ENCODE peak calls at places on chromosome 6, in four cellular contexts. One of them, this sample, is unnamed.

GRCh38 chr6:122730775-122731386 is 48.6 kb upstream of the FABP7 start:
- DNase-seq in PC-3: peak; percentile 44
- DNase-seq in heart right ventricle: no peak
- DNase-seq in endothelial cell of umbilical vein: peak; percentile 28
- DNase-seq in this sample: no peak

GRCh38 chr6:94341173-94341572 is 921.8 kb upstream of the EPHA7 start:
- DNase-seq in endothelial cell of umbilical vein: no peak
- DNase-seq in heart right ventricle: no peak
- DNase-seq in PC-3: no peak
- DNase-seq in this sample: no peak

GRCh38 chr6:150008588-150008987 is 16.7 kb downstream of the RAET1L start:
- DNase-seq in PC-3: peak; percentile 66
- DNase-seq in endothelial cell of umbilical vein: no peak
- DNase-seq in heart right ventricle: no peak
- DNase-seq in this sample: no peak

GRCh38 chr6:145031001-145031400 is 704.3 kb downstream of the EPM2A start:
- DNase-seq in heart right ventricle: no peak
- DNase-seq in PC-3: no peak
- DNase-seq in endothelial cell of umbilical vein: peak; percentile 29
- DNase-seq in this sample: no peak

GRCh38 chr6:4320860-4321259 is 185.5 kb upstream of the ECI2 start:
- DNase-seq in PC-3: peak; percentile 95
- DNase-seq in heart right ventricle: no peak
- DNase-seq in endothelial cell of umbilical vein: peak; percentile 90
- DNase-seq in this sample: no peak

GRCh38 chr6:845581-845980 is 152.6 kb upstream of the EXOC2 start:
- DNase-seq in endothelial cell of umbilical vein: no peak
- DNase-seq in PC-3: no peak
- DNase-seq in heart right ventricle: no peak
- DNase-seq in this sample: no peak

GRCh38 chr6:76435174-76435573 is 362.7 kb upstream of the IMPG1 start:
- DNase-seq in endothelial cell of umbilical vein: no peak
- DNase-seq in PC-3: no peak
- DNase-seq in heart right ventricle: no peak
- DNase-seq in this sample: no peak

GRCh38 chr6:137910424-137910834 is 43.4 kb downstream of the TNFAIP3 start:
- DNase-seq in endothelial cell of umbilical vein: no peak
- DNase-seq in PC-3: no peak
- DNase-seq in heart right ventricle: peak; percentile 51
- DNase-seq in this sample: no peak

GRCh38 chr6:40325791-40326190 is 261.4 kb downstream of the LRFN2 start:
- DNase-seq in PC-3: no peak
- DNase-seq in endothelial cell of umbilical vein: no peak
- DNase-seq in heart right ventricle: no peak
- DNase-seq in this sample: no peak

GRCh38 chr6:46323312-46323965 is 152.7 kb upstream of the ENPP5 start:
- DNase-seq in PC-3: peak; percentile 80
- DNase-seq in heart right ventricle: no peak
- DNase-seq in endothelial cell of umbilical vein: no peak
- DNase-seq in this sample: no peak

GRCh38 chr6:4635666-4636065 is 140.5 kb upstream of the CDYL start:
- DNase-seq in heart right ventricle: no peak
- DNase-seq in endothelial cell of umbilical vein: no peak
- DNase-seq in PC-3: no peak
- DNase-seq in this sample: no peak

GRCh38 chr6:7314414-7314813 is 1.4 kb upstream of the SSR1 start:
- DNase-seq in PC-3: no peak
- DNase-seq in heart right ventricle: no peak
- DNase-seq in endothelial cell of umbilical vein: no peak
- DNase-seq in this sample: no peak

GRCh38 chr6:4510906-4511625 is 265.1 kb upstream of the CDYL start:
- DNase-seq in heart right ventricle: no peak
- DNase-seq in PC-3: no peak
- DNase-seq in endothelial cell of umbilical vein: no peak
- DNase-seq in this sample: no peak

GRCh38 chr6:15089569-15090144 is 156.2 kb upstream of the JARID2 start:
- DNase-seq in heart right ventricle: no peak
- DNase-seq in PC-3: peak; percentile 46
- DNase-seq in endothelial cell of umbilical vein: no peak
- DNase-seq in this sample: no peak

GRCh38 chr6:43773981-43774775 is 4.2 kb downstream of the VEGFA start:
- DNase-seq in heart right ventricle: no peak
- DNase-seq in endothelial cell of umbilical vein: no peak
- DNase-seq in PC-3: no peak
- DNase-seq in this sample: no peak

GRCh38 chr6:154890874-154891273 is 104.2 kb upstream of the TIAM2 start:
- DNase-seq in heart right ventricle: no peak
- DNase-seq in endothelial cell of umbilical vein: no peak
- DNase-seq in PC-3: no peak
- DNase-seq in this sample: no peak

DNA sequence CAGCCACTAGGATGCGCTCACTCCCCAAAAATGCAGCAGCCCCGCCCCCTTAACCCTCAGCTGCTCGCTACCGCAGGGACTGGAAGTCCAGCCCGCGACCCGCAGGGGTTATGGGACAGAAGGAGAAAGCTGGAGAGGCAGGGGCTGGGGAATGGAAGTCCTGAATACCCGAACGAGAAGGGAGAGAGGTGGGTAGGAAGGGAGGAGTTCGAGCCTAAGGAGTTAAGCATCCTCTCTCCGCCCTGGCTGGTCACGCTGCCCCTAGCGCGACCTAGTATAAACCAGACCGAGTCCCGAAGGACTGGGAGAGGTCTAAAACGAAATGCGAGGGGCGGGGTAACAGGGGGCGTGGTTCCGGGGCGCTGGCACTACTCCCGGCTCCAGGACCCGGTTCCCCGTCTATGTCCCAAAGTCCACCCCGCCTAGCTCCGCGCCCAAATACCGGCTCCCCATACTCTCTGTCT is 448 bp upstream of the DDAH2 start:
- DNase-seq in endothelial cell of umbilical vein: peak; percentile 90
- DNase-seq in heart right ventricle: peak; percentile 94
- DNase-seq in PC-3: peak; percentile 82
- DNase-seq in this sample: peak; percentile 77
- TF ChIP-seq CTCF in endothelial cell of umbilical vein: no peak
- TF ChIP-seq CTCF in heart right ventricle: peak; percentile 79
- TF ChIP-seq CTCF in PC-3: peak; percentile 88
- TF ChIP-seq CTCF in this sample: peak; percentile 89

DNA sequence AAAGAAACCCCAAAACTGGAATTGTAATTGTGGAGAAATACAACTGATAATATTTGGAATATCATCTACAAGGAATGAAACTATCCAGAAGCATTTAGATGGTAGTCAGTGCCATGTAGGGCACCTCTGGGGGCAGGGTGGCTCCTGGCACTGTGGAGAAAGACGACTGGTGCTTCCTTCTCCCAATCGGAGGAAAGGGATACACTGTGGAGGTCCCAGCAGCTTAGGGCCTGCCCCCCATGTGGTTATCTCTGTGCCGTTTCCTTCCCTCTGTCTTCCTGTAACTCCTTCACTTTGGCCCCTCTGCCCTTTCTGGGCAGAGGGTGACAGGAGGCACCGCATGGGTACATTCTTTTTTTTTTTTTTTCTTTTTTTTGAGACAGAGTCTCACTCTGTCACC is 178.4 kb downstream of the MTHFD1L start:
- DNase-seq in PC-3: no peak
- DNase-seq in heart right ventricle: no peak
- DNase-seq in endothelial cell of umbilical vein: peak; percentile 20
- DNase-seq in this sample: no peak
- H3K27ac ChIP-seq in PC-3: peak overlapping the region; percentile 100
- H3K27ac ChIP-seq in heart right ventricle: peak overlapping the region; percentile 69
- H3K27ac ChIP-seq in endothelial cell of umbilical vein: peak overlapping the region; percentile 100
- H3K27ac ChIP-seq in this sample: no peak overlapping the region

DNA sequence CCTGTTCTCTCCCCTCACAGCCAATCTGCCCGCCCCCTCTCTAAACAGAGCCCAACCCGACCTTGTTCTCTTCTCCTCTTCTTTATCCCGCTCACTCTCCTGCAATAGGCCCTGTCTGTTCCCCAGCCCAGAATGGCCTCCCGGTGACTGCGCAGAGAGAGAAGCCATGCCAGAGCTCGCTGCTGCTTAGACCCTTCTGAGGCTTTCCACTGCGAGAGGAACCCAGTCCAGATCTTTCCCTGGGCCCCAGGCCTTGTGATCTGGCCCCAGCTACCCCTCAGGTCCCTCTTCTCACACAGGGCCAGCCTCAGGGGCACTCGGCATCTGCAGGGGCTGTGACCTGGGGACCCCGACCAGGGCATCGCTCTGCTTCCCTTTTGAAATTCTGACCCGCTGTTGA is 58.1 kb downstream of the TMEM242 start:
- DNase-seq in PC-3: no peak
- DNase-seq in endothelial cell of umbilical vein: no peak
- DNase-seq in heart right ventricle: no peak
- DNase-seq in this sample: no peak
- H3K9me3 ChIP-seq in PC-3: no peaks in the 10 kb centered on the region
- H3K9me3 ChIP-seq in endothelial cell of umbilical vein: no peaks in the 10 kb centered on the region
- H3K9me3 ChIP-seq in heart right ventricle: no peaks in the 10 kb centered on the region
- H3K9me3 ChIP-seq in this sample: no peaks in the 10 kb centered on the region

DNA sequence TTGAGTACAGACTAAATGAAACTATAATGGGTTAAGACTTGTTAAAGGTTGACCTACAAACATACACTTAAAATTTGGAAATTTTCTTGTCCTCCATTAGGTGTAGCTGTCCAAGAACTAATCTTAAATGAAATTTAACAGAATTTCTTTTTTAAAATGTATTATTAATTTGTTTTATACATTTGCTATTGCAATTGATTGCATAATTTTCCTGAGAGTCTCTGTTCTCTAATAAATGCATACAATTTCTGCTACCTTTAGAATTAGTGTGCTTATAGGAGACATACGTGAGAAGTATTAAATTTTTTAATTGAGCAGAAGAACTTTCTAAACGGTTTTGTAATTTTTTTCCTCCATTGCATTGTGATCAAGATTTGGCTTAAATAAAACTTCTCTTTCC is 1.5 kb downstream of the FAM135A start:
- DNase-seq in PC-3: no peak
- DNase-seq in heart right ventricle: no peak
- DNase-seq in endothelial cell of umbilical vein: no peak
- DNase-seq in this sample: no peak
- TF ChIP-seq CTCF in PC-3: no peak
- TF ChIP-seq CTCF in heart right ventricle: no peak
- TF ChIP-seq CTCF in endothelial cell of umbilical vein: no peak
- TF ChIP-seq CTCF in this sample: no peak

GRCh38 chr6:56525976-56526375 is 116.7 kb downstream of the DST start:
- DNase-seq in heart right ventricle: no peak
- DNase-seq in endothelial cell of umbilical vein: no peak
- DNase-seq in PC-3: no peak
- DNase-seq in this sample: no peak
- H3K27ac ChIP-seq in heart right ventricle: peak overlapping the region; percentile 29
- H3K27ac ChIP-seq in endothelial cell of umbilical vein: no peak overlapping the region
- H3K27ac ChIP-seq in PC-3: peak overlapping the region; percentile 85
- H3K27ac ChIP-seq in this sample: no peak overlapping the region

GRCh38 chr6:164337024-164337924 is 922.8 kb downstream of the QKI start:
- DNase-seq in heart right ventricle: no peak
- DNase-seq in endothelial cell of umbilical vein: no peak
- DNase-seq in PC-3: no peak
- DNase-seq in this sample: no peak
- H3K9me3 ChIP-seq in heart right ventricle: no peaks in the 10 kb centered on the region
- H3K9me3 ChIP-seq in endothelial cell of umbilical vein: no peaks in the 10 kb centered on the region
- H3K9me3 ChIP-seq in PC-3: no peaks in the 10 kb centered on the region
- H3K9me3 ChIP-seq in this sample: no peaks in the 10 kb centered on the region

This sample was measured in CD4-positive, alpha-beta T cell.